ENCODE peak calls at places on chromosomes 12 and 14, in five cellular contexts. O, H, M, F and T are unnamed samples.

GRCh38 chr12:20403230-20403629 is 34.9 kb downstream of the PDE3A start:
- DNase-seq in O (no peak), H (no peak), M (no peak), F (no peak), T (no peak)

GRCh38 chr12:51118706-51119105 is 35.3 kb upstream of the CSRNP2 start:
- DNase-seq in O (peak), H (no peak), M (no peak), F (no peak), T (no peak)

GRCh38 chr12:106773286-106773685 is 1.2 kb upstream of the RIC8B start:
- DNase-seq in O (no peak), H (no peak), M (no peak), F (no peak), T (no peak)

GRCh38 chr12:120142231-120142877 is 25.8 kb upstream of the RAB35 start:
- DNase-seq in O (no peak), H (peak), M (peak), F (no peak), T (no peak)

GRCh38 chr14:79986251-79986650 is 225.1 kb downstream of the DIO2 start:
- DNase-seq in O (no peak), H (no peak), M (peak), F (no peak), T (no peak)

GRCh38 chr12:99009654-99010296 is 364.7 kb downstream of the APAF1 start:
- DNase-seq in O (no peak), H (no peak), M (no peak), F (no peak), T (no peak)

GRCh38 chr12:107488666-107489065 is 196.9 kb upstream of the PWP1 start:
- DNase-seq in O (no peak), H (no peak), M (no peak), F (no peak), T (no peak)

GRCh38 chr14:103444837-103445524 is 59.8 kb downstream of the MARK3 start:
- DNase-seq in O (no peak), H (no peak), M (peak), F (no peak), T (no peak)

GRCh38 chr12:62192486-62193250 is 67.5 kb upstream of the USP15 start:
- DNase-seq in O (no peak), H (no peak), M (peak), F (no peak), T (peak)

GRCh38 chr12:14367097-14367661 is 1.7 kb downstream of the ATF7IP start:
- DNase-seq in O (peak), H (no peak), M (no peak), F (no peak), T (no peak)

GRCh38 chr12:95699579-95699978 is 91.0 kb downstream of the NTN4 start:
- DNase-seq in O (no peak), H (no peak), M (no peak), F (no peak), T (no peak)

GRCh38 chr14:84874436-84874835 is 655.5 kb upstream of the FLRT2 start:
- DNase-seq in O (no peak), H (no peak), M (no peak), F (no peak), T (no peak)

GRCh38 chr12:101697197-101697929 is at the start of gene CHPT1:
- DNase-seq in O (peak), H (peak), M (peak), F (peak), T (peak)

GRCh38 chr12:108690799-108691153 is 40.5 kb downstream of the CORO1C start:
- DNase-seq in O (no peak), H (no peak), M (no peak), F (no peak), T (no peak)

GRCh38 chr12:27966870-27967269 is 5.7 kb downstream of the PTHLH start:
- DNase-seq in O (peak), H (no peak), M (peak), F (no peak), T (no peak)

GRCh38 chr12:72989458-72989947 is 717.3 kb downstream of the TRHDE start:
- DNase-seq in O (no peak), H (no peak), M (no peak), F (no peak), T (no peak)

GRCh38 chr12:15801770-15802393 is 12.7 kb upstream of the EPS8 start:
- DNase-seq in O (peak), H (no peak), M (no peak), F (no peak), T (no peak)

GRCh38 chr12:50618864-50619609 is 114.3 kb downstream of the DIP2B start:
- DNase-seq in O (peak), H (no peak), M (peak), F (no peak), T (no peak)

GRCh38 chr14:22131749-22132476 is 457.1 kb downstream of the DAD1 start:
- DNase-seq in O (no peak), H (no peak), M (peak), F (no peak), T (no peak)

GRCh38 chr12:49098035-49098451 is 3.4 kb upstream of the DHH start:
- DNase-seq in O (no peak), H (no peak), M (no peak), F (no peak), T (peak)

GRCh38 chr12:108773798-108774788 is 42.8 kb upstream of the CORO1C start:
- DNase-seq in O (no peak), H (peak), M (peak), F (no peak), T (no peak)

GRCh38 chr14:64706119-64706465 is 1.9 kb downstream of the PLEKHG3 start:
- DNase-seq in O (no peak), H (no peak), M (no peak), F (no peak), T (no peak)

GRCh38 chr12:124004233-124004875 is 31.3 kb downstream of the ZNF664 start:
- DNase-seq in O (no peak), H (no peak), M (no peak), F (no peak), T (no peak)

GRCh38 chr12:131076277-131076676 is 122.6 kb downstream of the ADGRD1 start:
- DNase-seq in O (no peak), H (peak), M (no peak), F (no peak), T (no peak)

GRCh38 chr12:75908961-75909699 is 122.4 kb downstream of the PHLDA1 start:
- DNase-seq in O (no peak), H (peak), M (peak), F (no peak), T (no peak)

GRCh38 chr14:54761835-54762234 is 140.8 kb downstream of the GCH1 start:
- DNase-seq in O (no peak), H (no peak), M (no peak), F (no peak), T (no peak)

GRCh38 chr12:21813125-21813524 is 38.6 kb upstream of the KCNJ8 start:
- DNase-seq in O (no peak), H (no peak), M (no peak), F (no peak), T (no peak)

DNA sequence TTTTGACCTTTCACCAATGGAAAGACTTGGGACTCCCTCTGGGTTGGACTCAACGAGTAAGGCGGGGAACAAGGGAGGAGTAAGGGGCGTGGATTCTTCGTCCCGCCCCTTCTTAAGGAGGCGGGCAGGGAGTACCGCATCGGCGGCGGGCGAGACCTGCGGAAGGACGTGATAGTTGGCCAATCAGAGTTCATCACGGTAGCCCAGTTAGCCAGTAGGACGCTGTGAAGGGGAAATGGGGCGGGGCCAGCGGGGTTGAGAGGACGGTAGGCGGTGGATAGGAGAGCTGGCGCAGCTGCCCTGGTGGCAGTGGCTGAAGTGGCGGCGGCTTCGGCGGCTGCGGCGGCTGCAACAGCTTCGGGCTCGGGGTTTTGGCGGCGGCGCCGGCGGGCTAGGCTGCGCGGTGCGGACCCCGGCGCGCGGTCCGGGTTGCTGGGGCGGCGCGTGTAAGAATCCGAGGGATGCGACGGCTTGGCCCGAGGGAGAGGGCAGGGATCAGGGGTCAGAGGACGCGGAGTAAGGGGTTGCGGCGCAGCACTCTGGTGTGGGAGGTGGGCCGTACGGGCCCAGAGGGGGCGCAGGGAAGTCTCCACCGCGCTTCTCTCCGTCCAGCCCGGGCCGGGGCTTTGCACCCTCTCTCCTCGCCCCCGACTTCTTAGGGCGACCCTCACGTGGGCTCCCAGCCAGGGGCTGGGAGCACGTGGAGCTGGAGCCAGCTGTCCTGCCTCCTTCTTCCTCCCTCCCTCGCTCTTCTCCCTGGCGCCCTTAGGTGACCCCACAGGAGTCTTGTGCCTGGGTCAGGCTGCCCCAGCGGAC is at the start of gene TPCN1:
- DNase-seq in O (peak), H (peak), M (peak), F (peak), T (peak)
- TF ChIP-seq CTCF in O (no peak), H (no peak), M (no peak), F (no peak), T (no peak)

GRCh38 chr12:29676676-29677075 is 107.1 kb downstream of the TMTC1 start:
- DNase-seq in O (no peak), H (no peak), M (no peak), F (no peak), T (no peak)

GRCh38 chr12:29681370-29681769 is 102.4 kb downstream of the TMTC1 start:
- DNase-seq in O (no peak), H (no peak), M (no peak), F (no peak), T (no peak)

GRCh38 chr12:29681996-29682534 is 101.7 kb downstream of the TMTC1 start:
- DNase-seq in O (no peak), H (no peak), M (no peak), F (no peak), T (no peak)
- TF ChIP-seq CTCF in O (no peak), H (no peak), M (no peak), F (no peak), T (no peak)

DNA sequence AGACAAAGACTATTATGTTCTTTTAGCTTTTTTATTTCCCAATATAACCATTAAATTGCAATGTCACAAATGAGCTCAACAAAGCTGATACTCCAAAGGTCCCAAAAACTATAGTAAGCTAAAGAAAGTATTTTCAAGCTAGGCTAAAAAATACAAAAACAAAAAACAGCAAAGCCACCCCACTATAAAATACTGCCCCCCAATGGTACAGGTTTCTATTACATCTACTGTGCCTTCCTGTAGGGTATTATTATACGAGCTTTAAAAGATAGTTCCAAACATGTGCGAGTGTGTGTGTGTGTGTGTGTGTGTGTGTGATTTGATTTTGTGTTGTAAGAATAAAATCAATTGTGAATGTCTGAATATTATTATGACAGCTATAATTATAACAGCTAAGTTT is 1.1 kb downstream of the IFNG start:
- DNase-seq in O (no peak), H (no peak), M (peak), F (no peak), T (no peak)
- TF ChIP-seq CTCF in O (peak), H (peak), M (peak), F (peak), T (peak)

GRCh38 chr12:66120477-66120876 is 10.1 kb downstream of the LLPH start:
- DNase-seq in O (no peak), H (no peak), M (no peak), F (no peak), T (no peak)
- TF ChIP-seq CTCF in O (peak), H (no peak), M (no peak), F (no peak), T (peak)

DNA sequence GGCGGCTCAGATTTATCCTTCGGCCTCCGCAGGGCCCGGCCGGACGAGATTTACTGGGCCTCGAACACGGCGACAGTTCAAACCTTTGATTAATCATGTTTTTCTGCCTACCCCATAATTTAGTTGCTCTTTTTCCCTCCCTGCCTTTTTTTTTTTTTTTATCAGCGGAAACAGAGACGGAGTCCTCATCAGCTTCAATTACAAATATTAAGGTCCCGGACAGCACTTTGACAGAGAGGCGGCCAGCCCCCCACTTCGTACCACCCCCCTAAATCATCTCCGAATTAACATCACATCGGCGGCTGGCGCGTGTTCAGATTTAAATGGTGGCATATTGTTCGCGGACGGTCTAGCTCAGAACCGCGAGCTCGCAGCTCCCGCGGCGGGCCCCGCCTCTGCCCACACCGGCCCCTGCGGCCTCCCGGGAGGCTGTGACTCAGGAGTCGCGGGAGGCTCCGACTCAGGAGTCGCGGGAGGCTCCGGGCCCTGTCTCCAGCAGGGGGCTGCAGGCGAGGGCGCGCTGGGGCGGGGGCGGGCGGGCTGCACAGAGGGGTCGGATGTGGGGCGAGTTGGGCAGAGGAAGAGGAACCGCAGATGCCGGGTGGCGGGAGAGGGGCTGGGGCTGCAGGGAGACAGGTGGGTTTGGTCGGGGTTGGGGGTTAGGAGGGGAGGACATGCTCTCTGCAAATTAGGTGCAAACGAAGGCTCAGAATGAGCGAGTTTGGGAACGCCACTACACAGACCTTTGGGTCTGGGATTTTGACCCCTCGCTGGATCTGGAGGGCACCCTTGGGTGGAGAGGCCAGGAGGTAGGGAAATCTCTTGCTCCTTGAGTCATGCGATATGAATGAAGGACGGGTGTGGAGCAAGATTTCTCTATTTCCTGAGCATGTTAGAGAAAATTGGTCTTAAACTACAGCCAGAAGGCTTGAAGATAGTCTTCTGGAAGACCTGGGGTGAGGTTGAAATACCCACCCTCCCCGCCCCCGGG is 19.6 kb upstream of the ATP5MC2 start:
- DNase-seq in O (peak), H (peak), M (peak), F (peak), T (no peak)
- TF ChIP-seq CTCF in O (peak), H (no peak), M (peak), F (no peak), T (no peak)